ENCODE peak calls at places on chromosomes 1 and 21, in nine cellular contexts. C, X, Z, A, O, N, G, L and J are unnamed samples.

GRCh38 chr1:44485229-44485932 is 80.3 kb downstream of the RNF220 start:
- DNase-seq in C (no peak), X (peak), Z (peak), A (no peak), O (peak), N (peak), G (peak), L (peak), J (peak)

GRCh38 chr1:13228343-13228781 is 2.4 kb upstream of the PRAMEF18 start:
- DNase-seq in C (peak), X (no peak), Z (no peak), A (peak), O (no peak), N (no peak), G (no peak), L (peak), J (no peak)

GRCh38 chr1:245546875-245547274 is 392.1 kb downstream of the KIF26B start:
- DNase-seq in C (no peak), X (no peak), Z (no peak), A (peak), O (no peak), N (no peak), G (no peak), L (no peak), J (no peak)

GRCh38 chr1:51955797-51956527 is 34.5 kb downstream of the RAB3B start:
- DNase-seq in C (no peak), X (no peak), Z (no peak), A (peak), O (no peak), N (no peak), G (no peak), L (no peak), J (no peak)

GRCh38 chr1:7389201-7389785 is 381.8 kb upstream of the VAMP3 start:
- DNase-seq in C (peak), X (peak), Z (peak), A (no peak), O (no peak), N (no peak), G (peak), L (no peak), J (no peak)

GRCh38 chr21:44013380-44014088 is 1.4 kb downstream of the TRAPPC10 start:
- DNase-seq in C (no peak), X (peak), Z (no peak), A (peak), O (no peak), N (no peak), G (no peak), L (no peak), J (no peak)

GRCh38 chr21:45146801-45147200 is 72.4 kb downstream of the ADARB1 start:
- DNase-seq in C (no peak), X (no peak), Z (no peak), A (no peak), O (no peak), N (no peak), G (no peak), L (no peak), J (no peak)

GRCh38 chr1:10939654-10940450 is 72.6 kb upstream of the TARDBP start:
- DNase-seq in C (no peak), X (peak), Z (peak), A (peak), O (no peak), N (no peak), G (peak), L (no peak), J (no peak)

GRCh38 chr1:220527279-220528048 is 472 bp upstream of the MARK1 start:
- DNase-seq in C (no peak), X (no peak), Z (peak), A (no peak), O (peak), N (no peak), G (peak), L (no peak), J (no peak)

GRCh38 chr1:240559781-240560180 is 52.2 kb downstream of the GREM2 start:
- DNase-seq in C (no peak), X (no peak), Z (peak), A (no peak), O (no peak), N (no peak), G (peak), L (no peak), J (no peak)

GRCh38 chr1:9101510-9102146 is 27.3 kb downstream of the GPR157 start:
- DNase-seq in C (no peak), X (peak), Z (peak), A (peak), O (no peak), N (peak), G (peak), L (peak), J (peak)

GRCh38 chr1:21607549-21608529 is 61.3 kb downstream of the RAP1GAP start:
- DNase-seq in C (no peak), X (peak), Z (peak), A (peak), O (peak), N (no peak), G (peak), L (peak), J (no peak)

GRCh38 chr1:107575226-107575625 is 389.8 kb downstream of the VAV3 start:
- DNase-seq in C (no peak), X (no peak), Z (no peak), A (no peak), O (no peak), N (no peak), G (no peak), L (no peak), J (no peak)

DNA sequence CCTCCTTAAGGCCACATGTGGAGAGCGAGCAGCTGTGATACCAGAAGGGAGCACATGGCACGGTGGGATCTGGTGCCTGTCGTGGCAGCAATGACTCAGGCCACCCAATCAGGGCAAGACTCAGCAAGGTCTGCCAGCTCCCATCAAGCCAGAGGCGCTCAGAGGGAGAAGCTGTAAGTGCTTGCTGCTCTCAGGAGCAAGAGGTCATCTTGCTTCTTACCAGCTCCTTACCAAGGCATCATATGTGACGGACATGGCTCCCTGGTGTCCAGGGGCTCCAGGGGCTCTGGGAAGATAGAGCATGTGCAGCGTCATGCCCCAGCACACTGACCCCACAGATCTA is 72.9 kb downstream of the ITPKB start:
- DNase-seq in C (no peak), X (no peak), Z (no peak), A (no peak), O (no peak), N (no peak), G (no peak), L (no peak), J (no peak)
- H3K4me3 ChIP-seq in C (peak), X (no peak), Z (no peak), A (no peak), O (no peak), N (no peak), G (no peak), L (no peak), J (no peak)

GRCh38 chr1:54357967-54358366 is 48.2 kb downstream of the SSBP3 start:
- DNase-seq in C (no peak), X (no peak), Z (no peak), A (no peak), O (no peak), N (no peak), G (no peak), L (no peak), J (no peak)

GRCh38 chr1:54358503-54359168 is 47.6 kb downstream of the SSBP3 start:
- DNase-seq in C (no peak), X (no peak), Z (no peak), A (no peak), O (no peak), N (no peak), G (no peak), L (no peak), J (no peak)

GRCh38 chr1:54359393-54360162 is 46.6 kb downstream of the SSBP3 start:
- DNase-seq in C (no peak), X (no peak), Z (no peak), A (no peak), O (no peak), N (no peak), G (no peak), L (no peak), J (no peak)

GRCh38 chr1:54361342-54361741 is 44.9 kb downstream of the SSBP3 start:
- DNase-seq in C (no peak), X (no peak), Z (no peak), A (no peak), O (peak), N (no peak), G (no peak), L (no peak), J (no peak)

DNA sequence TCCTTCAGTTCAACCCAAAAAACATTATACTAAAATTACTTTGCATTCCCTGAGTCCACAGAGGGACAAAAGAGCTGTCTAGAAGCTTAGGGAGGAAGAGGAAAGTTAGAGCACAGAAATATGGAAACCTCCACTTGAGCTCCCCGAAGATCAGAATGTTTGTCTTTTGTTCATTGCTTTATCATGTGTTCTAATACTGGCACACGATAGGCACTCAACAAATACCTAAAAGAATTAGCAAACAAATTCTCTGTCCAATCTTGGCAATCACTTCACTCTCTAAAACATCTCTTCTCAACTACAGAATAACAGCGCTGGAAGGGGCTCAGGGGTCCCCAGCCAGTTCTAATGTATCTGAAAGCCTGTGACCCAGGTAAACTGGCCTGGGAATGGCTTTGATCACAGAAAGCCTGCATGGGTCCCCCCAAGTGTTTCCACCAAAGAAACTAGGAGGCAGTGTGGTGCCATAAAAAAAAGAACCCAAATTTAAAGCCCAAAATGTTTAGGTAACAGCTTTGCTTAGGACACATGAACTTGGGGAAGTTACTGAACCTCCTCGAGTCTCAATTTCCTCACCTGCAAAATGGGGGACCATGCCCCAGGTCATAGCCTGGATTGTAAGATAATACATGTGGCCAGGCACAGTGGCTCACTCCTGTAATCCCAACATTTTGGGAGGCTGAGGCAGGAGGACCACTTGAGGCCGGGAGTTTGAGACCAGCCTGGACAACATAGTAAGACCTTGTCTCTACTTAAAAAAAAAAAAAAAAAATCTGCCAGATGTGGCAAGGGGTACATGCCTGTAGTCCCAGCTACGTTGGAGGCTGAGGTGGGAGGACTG is 45.8 kb downstream of the SSBP3 start:
- DNase-seq in C (no peak), X (no peak), Z (no peak), A (peak), O (no peak), N (no peak), G (no peak), L (no peak), J (no peak)
- TF ChIP-seq CTCF in C (no peak), X (no peak), Z (no peak), A (peak), O (no peak), N (no peak), G (no peak), L (no peak), J (no peak)

GRCh38 chr1:156892190-156893047 is 1.1 kb upstream of the PEAR1 start:
- DNase-seq in C (peak), X (peak), Z (peak), A (peak), O (peak), N (no peak), G (peak), L (peak), J (peak)
- H3K4me3 ChIP-seq in C (peak), X (peak), Z (peak), A (peak), O (no peak), N (peak), G (no peak), L (peak), J (peak)

DNA sequence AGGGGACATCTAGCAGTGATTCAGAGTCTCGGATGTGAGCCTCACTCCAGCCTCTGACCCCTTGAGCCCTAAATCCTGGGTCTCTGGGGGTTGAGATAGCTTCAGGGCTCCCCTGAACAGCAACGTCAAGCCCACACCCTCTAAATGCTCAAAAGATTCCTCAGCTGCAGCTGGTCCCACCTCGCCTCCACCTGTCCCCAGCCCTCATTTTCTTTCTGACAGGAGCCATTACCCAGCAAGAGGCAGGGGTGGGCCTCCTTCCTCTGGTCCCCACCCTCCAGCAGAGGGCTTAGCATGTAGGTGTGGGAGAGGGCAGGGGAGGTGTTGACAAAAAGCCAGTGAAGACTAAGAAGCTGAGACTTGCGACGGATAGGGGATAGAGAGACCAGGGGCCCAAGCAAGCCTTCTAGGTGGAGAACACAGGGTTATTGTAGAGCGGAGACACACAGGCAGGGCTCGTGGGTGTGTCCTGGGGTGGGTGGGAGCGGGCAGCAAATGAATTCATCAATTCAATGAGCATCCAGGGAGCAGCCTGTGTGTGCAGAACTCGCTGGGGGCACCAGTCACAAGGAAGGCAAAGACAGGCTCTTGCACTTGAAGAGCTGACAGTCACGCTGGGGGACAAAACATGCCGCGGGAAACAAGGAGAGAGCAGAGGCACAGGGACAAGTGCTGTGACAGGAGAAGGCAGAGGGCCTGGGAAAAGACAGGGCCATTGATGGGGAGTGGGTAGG is 48.9 kb upstream of the GOLT1A start:
- DNase-seq in C (no peak), X (no peak), Z (no peak), A (no peak), O (no peak), N (no peak), G (no peak), L (no peak), J (no peak)
- TF ChIP-seq CTCF in C (no peak), X (no peak), Z (no peak), A (no peak), O (no peak), N (no peak), G (no peak), L (no peak), J (no peak)

DNA sequence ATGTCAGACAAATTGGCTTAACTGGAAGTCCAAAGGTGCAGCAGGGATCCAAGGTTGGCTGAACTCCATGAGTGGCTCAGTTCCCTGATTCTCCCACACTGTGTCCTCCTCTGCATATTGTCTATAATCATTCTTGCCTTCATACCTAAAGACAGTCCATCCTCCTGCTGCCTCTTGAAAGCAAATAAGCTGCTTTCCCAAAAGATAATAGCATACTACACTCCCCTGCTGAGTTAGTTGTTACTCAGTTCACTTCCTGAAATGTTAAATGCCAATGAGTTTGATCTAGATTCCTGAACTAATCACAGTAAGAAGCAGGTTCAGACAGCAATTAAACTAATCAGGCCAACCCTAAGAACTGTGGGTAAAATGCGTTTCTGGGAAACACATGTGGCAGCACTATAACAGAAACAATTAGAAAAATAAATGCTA is 51.0 kb upstream of the BOLA1 start:
- DNase-seq in C (no peak), X (no peak), Z (no peak), A (peak), O (no peak), N (no peak), G (no peak), L (no peak), J (no peak)
- H3K4me3 ChIP-seq in C (peak), X (no peak), Z (no peak), A (no peak), O (no peak), N (no peak), G (peak), L (peak), J (no peak)

GRCh38 chr1:198794498-198794897 is 155.7 kb downstream of the PTPRC start:
- DNase-seq in C (no peak), X (peak), Z (peak), A (no peak), O (no peak), N (peak), G (peak), L (no peak), J (no peak)

DNA sequence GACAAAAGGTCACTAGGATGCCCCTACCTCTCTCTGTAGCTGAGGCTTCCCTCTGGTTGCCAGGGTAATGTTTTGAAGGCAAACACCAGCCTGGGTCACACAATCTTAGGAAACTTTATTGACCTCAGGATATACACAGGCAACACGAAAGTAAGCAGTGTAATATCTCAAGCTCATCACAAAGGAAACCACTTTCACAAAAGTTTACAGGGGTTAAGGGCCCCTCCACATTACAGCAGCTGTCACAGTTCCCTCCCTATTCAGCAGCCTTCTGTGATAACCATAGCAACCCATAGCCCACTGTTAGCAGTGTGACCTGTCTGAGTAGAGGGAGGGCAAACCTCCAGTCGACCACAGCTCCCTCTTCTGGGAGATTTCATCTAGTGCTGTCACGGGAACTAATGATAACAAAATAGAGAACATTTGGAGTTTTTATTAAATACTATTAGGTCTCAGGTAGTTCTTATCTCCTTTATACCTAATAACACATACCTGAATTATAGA is 149.8 kb downstream of the PTPRC start:
- DNase-seq in C (no peak), X (no peak), Z (peak), A (no peak), O (no peak), N (no peak), G (peak), L (no peak), J (no peak)
- TF ChIP-seq CTCF in C (no peak), X (peak), Z (peak), A (peak), O (no peak), N (no peak), G (peak), L (no peak), J (peak)

GRCh38 chr1:151010346-151010726 is 2.1 kb downstream of the PRUNE1 start:
- DNase-seq in C (no peak), X (no peak), Z (no peak), A (no peak), O (no peak), N (no peak), G (no peak), L (no peak), J (no peak)

GRCh38 chr1:151013518-151013917 is 5.3 kb downstream of the PRUNE1 start:
- DNase-seq in C (no peak), X (peak), Z (peak), A (no peak), O (no peak), N (no peak), G (peak), L (no peak), J (no peak)

GRCh38 chr1:151011154-151011850 is 3.1 kb downstream of the PRUNE1 start:
- DNase-seq in C (no peak), X (no peak), Z (no peak), A (no peak), O (no peak), N (no peak), G (no peak), L (no peak), J (no peak)

GRCh38 chr1:151009674-151010345 is 1.6 kb downstream of the PRUNE1 start:
- DNase-seq in C (no peak), X (no peak), Z (no peak), A (no peak), O (no peak), N (no peak), G (no peak), L (no peak), J (no peak)

GRCh38 chr1:151012684-151013471 is 4.6 kb downstream of the PRUNE1 start:
- DNase-seq in C (no peak), X (no peak), Z (peak), A (no peak), O (no peak), N (no peak), G (peak), L (no peak), J (no peak)
- H3K4me3 ChIP-seq in C (no peak), X (no peak), Z (no peak), A (no peak), O (no peak), N (no peak), G (no peak), L (no peak), J (no peak)